ENCODE peak calls at places on chromosomes 13 and 19, in five cellular contexts. U, J, T, G and D are unnamed samples.

GRCh38 chr19:16509141-16510061 is 13.2 kb downstream of the C19orf44 start:
- DNase-seq in G (no peak), T (no peak), U (no peak), J (no peak), D (no peak)

GRCh38 chr19:9296336-9296735 is 13.3 kb downstream of the ZNF699 start:
- DNase-seq in G (no peak), J (no peak), U (no peak), T (no peak), D (no peak)

GRCh38 chr13:67408823-67409222 is 178.7 kb upstream of the PCDH9 start:
- DNase-seq in G (no peak), T (no peak), J (peak), U (peak), D (no peak)

GRCh38 chr13:97892717-97893116 is 60.8 kb upstream of the IPO5 start:
- DNase-seq in U (no peak), G (peak), T (peak), J (peak), D (no peak)

GRCh38 chr13:76803831-76804230 is 82.4 kb downstream of the KCTD12 start:
- DNase-seq in U (no peak), T (no peak), J (no peak), G (peak), D (no peak)

GRCh38 chr13:29892149-29892548 is 41.7 kb upstream of the UBL3 start:
- DNase-seq in G (no peak), U (no peak), T (no peak), J (no peak), D (no peak)

GRCh38 chr19:35975608-35976214 is 19.3 kb upstream of the SDHAF1 start:
- DNase-seq in J (peak), U (no peak), G (peak), T (peak), D (no peak)

GRCh38 chr19:869245-870177 is 10.0 kb downstream of the CFD start:
- DNase-seq in U (no peak), T (peak), G (no peak), J (peak), D (no peak)

GRCh38 chr19:18479964-18480723 is 41.7 kb downstream of the ELL start:
- DNase-seq in G (no peak), U (no peak), T (peak), J (peak), D (no peak)

GRCh38 chr13:43879323-43880181 is at the start of the genes CCDC122 and LACC1:
- DNase-seq in G (peak), J (peak), T (peak), U (peak), D (peak)

GRCh38 chr19:17752865-17753639 is 1.8 kb downstream of the FCHO1 start:
- DNase-seq in G (peak), U (no peak), T (no peak), J (no peak), D (no peak)

GRCh38 chr19:1864480-1865171 is 1.2 kb upstream of the KLF16 start:
- DNase-seq in U (peak), T (peak), J (peak), G (peak), D (peak)

GRCh38 chr13:110506859-110507566 is 54.5 kb downstream of the RAB20 start:
- DNase-seq in G (no peak), U (no peak), J (peak), T (no peak), D (no peak)

GRCh38 chr19:41456342-41456918 is 13.5 kb downstream of the ERICH4 start:
- DNase-seq in U (no peak), G (no peak), J (peak), T (peak), D (no peak)

GRCh38 chr13:99991806-99992242 is 10.2 kb downstream of the ZIC2 start:
- DNase-seq in G (no peak), T (no peak), U (no peak), J (no peak), D (no peak)

GRCh38 chr19:38211779-38212178 is 12.2 kb downstream of the DPF1 start:
- DNase-seq in U (no peak), G (no peak), J (no peak), T (no peak), D (no peak)

GRCh38 chr19:16071072-16071691 is 5.1 kb upstream of the TPM4 start:
- DNase-seq in J (no peak), U (no peak), G (no peak), T (no peak), D (no peak)

GRCh38 chr13:73781384-73781783 is 352.8 kb downstream of the KLF12 start:
- DNase-seq in J (no peak), U (no peak), T (no peak), G (no peak), D (no peak)

GRCh38 chr13:101917833-101918755 is 465.6 kb downstream of the ITGBL1 start:
- DNase-seq in U (no peak), J (no peak), G (no peak), T (no peak), D (no peak)

GRCh38 chr13:83780201-83780600 is 102.1 kb downstream of the SLITRK1 start:
- DNase-seq in G (peak), J (peak), U (peak), T (peak), D (peak)

GRCh38 chr19:40714519-40715299 is 2.0 kb downstream of the COQ8B start:
- DNase-seq in G (peak), J (peak), T (peak), U (peak), D (peak)

GRCh38 chr13:44402902-44403719 is 29.5 kb downstream of the SERP2 start:
- DNase-seq in G (peak), T (no peak), J (no peak), U (no peak), D (no peak)

GRCh38 chr13:31588331-31588730 is 151.0 kb upstream of the RXFP2 start:
- DNase-seq in U (no peak), T (no peak), J (no peak), G (no peak), D (no peak)

GRCh38 chr19:9171393-9171991 is 7.3 kb upstream of the OR7D2 start:
- DNase-seq in T (no peak), U (no peak), G (no peak), J (no peak), D (no peak)

GRCh38 chr13:99331881-99332293 is 24.7 kb upstream of the GPR183 start:
- DNase-seq in U (no peak), T (no peak), J (no peak), G (no peak), D (peak)

GRCh38 chr13:49630580-49630979 is 2.3 kb downstream of the ARL11 start:
- DNase-seq in T (no peak), J (no peak), G (no peak), U (no peak), D (no peak)

GRCh38 chr19:47542030-47542475 is 27.2 kb upstream of the NAPA start:
- DNase-seq in T (peak), G (no peak), J (peak), U (no peak), D (no peak)

GRCh38 chr13:44686478-44687071 is 110.4 kb upstream of the TSC22D1 start:
- DNase-seq in G (peak), U (no peak), T (no peak), J (no peak), D (no peak)

GRCh38 chr19:4369888-4370260 is 26.5 kb downstream of the MPND start:
- DNase-seq in G (peak), T (no peak), J (peak), U (no peak), D (peak)

GRCh38 chr13:27053902-27054595 is 117.6 kb downstream of the USP12 start:
- DNase-seq in T (peak), U (no peak), J (peak), G (no peak), D (no peak)

GRCh38 chr19:45170146-45171106 is 7.6 kb downstream of the TRAPPC6A start:
- DNase-seq in T (no peak), G (no peak), U (no peak), J (no peak), D (no peak)
- H3K9ac ChIP-seq in T (no peak), G (no peak), U (peak), J (no peak), D (no peak)

GRCh38 chr13:42745655-42746054 is 35.7 kb upstream of the FAM216B start:
- DNase-seq in J (peak), T (peak), U (no peak), G (no peak), D (no peak)
- H2AFZ ChIP-seq in J (no peak), T (no peak), U (no peak), G (no peak), D (no peak)

GRCh38 chr19:12984683-12985048 is 10.6 kb upstream of the NFIX start:
- DNase-seq in U (no peak), J (no peak), T (no peak), G (no peak), D (no peak)
- H3K9ac ChIP-seq in U (peak), J (peak), T (peak), G (no peak), D (no peak)

DNA sequence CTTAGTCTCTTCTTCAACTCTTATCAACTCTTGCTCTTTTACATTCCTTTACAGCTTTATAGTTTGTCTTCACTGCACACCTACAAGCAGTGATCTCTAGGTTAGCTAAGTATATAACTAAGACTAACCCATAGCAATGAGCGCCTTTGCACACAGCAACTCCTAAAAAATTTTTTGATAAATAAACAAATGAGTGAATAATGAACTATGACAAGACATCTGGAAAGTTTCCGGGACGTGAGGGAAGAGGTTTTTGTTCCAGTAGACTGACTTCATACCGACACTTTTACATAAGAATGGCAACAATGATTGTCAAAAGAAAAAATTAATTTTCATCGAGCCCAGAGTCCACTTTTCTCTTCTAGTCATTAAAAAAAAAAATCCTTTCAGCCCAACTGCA is 98.3 kb downstream of the ELF1 start:
- DNase-seq in U (no peak), G (no peak), J (peak), T (peak), D (no peak)
- H2AFZ ChIP-seq in U (peak), G (no peak), J (no peak), T (peak), D (peak)

GRCh38 chr19:49814010-49814409 is 918 bp upstream of the FUZ start:
- DNase-seq in T (peak), J (no peak), U (no peak), G (peak), D (no peak)
- H3K9ac ChIP-seq in T (peak), J (peak), U (no peak), G (no peak), D (peak)

DNA sequence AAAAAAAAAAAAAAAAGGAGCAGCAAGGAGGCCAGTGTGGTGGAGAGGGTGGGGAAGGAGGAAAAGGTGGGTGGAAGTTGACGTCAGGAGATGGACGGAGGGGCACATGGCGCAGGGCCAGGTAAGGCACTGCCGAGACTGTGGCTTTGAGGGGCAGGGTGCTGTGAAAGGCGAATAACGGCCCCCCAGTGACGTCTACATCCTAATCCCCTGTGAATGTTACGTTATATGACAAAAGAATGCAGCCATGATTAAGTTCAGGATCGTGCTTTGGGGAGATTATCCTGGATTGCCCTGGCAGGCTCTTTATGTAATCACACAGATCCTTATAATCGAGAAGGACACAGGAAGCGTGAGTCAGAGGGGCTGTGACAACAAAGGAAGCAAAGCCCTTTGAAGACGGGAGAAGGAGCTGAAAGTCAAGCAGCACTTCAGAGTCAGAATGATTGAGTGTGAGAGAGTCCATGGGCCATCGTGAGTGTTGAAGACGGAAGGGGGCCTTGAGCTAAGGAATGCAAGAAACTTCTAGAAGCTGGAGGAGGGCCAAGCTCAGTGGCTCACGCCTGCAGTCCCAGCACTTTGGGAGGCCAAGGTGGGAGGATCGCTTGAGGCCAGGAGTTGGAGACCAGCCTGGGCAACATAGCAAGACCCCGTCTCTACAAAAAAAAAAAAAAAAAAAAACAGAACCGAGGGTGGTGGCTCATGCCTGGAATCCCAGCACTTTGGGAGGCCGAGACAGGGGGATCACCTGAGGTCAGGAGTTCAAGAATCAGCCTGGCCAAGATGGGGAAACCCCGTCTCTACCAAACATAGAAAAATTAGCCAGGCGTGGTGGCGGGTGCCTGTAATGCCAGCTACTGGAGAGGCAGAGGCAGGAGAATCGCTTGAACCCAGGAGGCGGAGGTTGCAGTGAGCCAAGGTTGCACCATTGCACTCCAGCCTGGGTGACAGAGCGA is 13.8 kb upstream of the CEACAM16 start:
- DNase-seq in G (no peak), T (peak), U (peak), J (peak), D (no peak)
- H2AFZ ChIP-seq in G (no peak), T (peak), U (no peak), J (no peak), D (no peak)

GRCh38 chr13:114279146-114279545 is 2.3 kb upstream of the UPF3A start:
- DNase-seq in T (no peak), U (no peak), G (no peak), J (no peak), D (no peak)
- H3K9ac ChIP-seq in T (peak), U (no peak), G (no peak), J (peak), D (peak)